ENCODE peak calls at places on chromosome 9, in five cellular contexts. K, E, N, C and F are unnamed samples.

GRCh38 chr9:137511758-137512463 is 38.3 kb downstream of the PNPLA7 start:
- DNase-seq in E (no peak), C (no peak), K (peak), N (no peak), F (no peak)

GRCh38 chr9:127835930-127836586 is 18.4 kb downstream of the ENG start:
- DNase-seq in E (peak), K (peak), N (no peak), C (no peak), F (peak)

GRCh38 chr9:35790385-35791291 is 753 bp upstream of the NPR2 start:
- DNase-seq in N (peak), C (peak), E (peak), K (no peak), F (no peak)

GRCh38 chr9:14924821-14925220 is 14.6 kb upstream of the FREM1 start:
- DNase-seq in C (no peak), E (peak), K (no peak), N (no peak), F (no peak)

GRCh38 chr9:11966804-11967203 is 726.4 kb upstream of the TYRP1 start:
- DNase-seq in N (no peak), E (no peak), K (no peak), C (no peak), F (no peak)

GRCh38 chr9:113570106-113570505 is 106.6 kb downstream of the RGS3 start:
- DNase-seq in C (no peak), K (no peak), E (no peak), N (no peak), F (no peak)

GRCh38 chr9:128128836-128129590 is 1.5 kb upstream of the PTGES2 start:
- DNase-seq in K (peak), C (no peak), E (no peak), N (no peak), F (peak)

GRCh38 chr9:4299006-4299795 is 667 bp downstream of the GLIS3 start:
- DNase-seq in K (peak), C (peak), E (peak), N (peak), F (no peak)

GRCh38 chr9:137300607-137301085 is 1.4 kb downstream of the NRARP start:
- DNase-seq in K (no peak), C (no peak), E (peak), N (no peak), F (no peak)

GRCh38 chr9:20087481-20087880 is 298.6 kb upstream of the SLC24A2 start:
- DNase-seq in K (no peak), C (no peak), N (no peak), E (peak), F (no peak)

GRCh38 chr9:129469188-129469987 is 151.5 kb downstream of the C9orf50 start:
- DNase-seq in N (no peak), C (no peak), E (no peak), K (no peak), F (no peak)

GRCh38 chr9:111759762-111760639 is 34.7 kb downstream of the SHOC1 start:
- DNase-seq in N (peak), E (peak), C (peak), K (no peak), F (no peak)

GRCh38 chr9:98521141-98521540 is 187.6 kb downstream of the GABBR2 start:
- DNase-seq in C (no peak), N (no peak), E (peak), K (no peak), F (no peak)

GRCh38 chr9:27157086-27157485 is 48.1 kb downstream of the TEK start:
- DNase-seq in N (no peak), C (no peak), K (no peak), E (no peak), F (no peak)

GRCh38 chr9:77648458-77649108 is 461 bp upstream of the GNA14 start:
- DNase-seq in N (no peak), K (peak), E (peak), C (no peak), F (no peak)

GRCh38 chr9:20980713-20981481 is 50.5 kb downstream of the HACD4 start:
- DNase-seq in C (no peak), K (no peak), E (peak), N (no peak), F (peak)

GRCh38 chr9:4334439-4334838 is 34.6 kb upstream of the GLIS3 start:
- DNase-seq in C (no peak), K (no peak), E (no peak), N (peak), F (no peak)

GRCh38 chr9:131697097-131697496 is 42.8 kb downstream of the RAPGEF1 start:
- DNase-seq in C (no peak), E (peak), K (no peak), N (no peak), F (no peak)

GRCh38 chr9:123568691-123569342 is 212.8 kb downstream of the CRB2 start:
- DNase-seq in C (no peak), E (peak), N (no peak), K (no peak), F (no peak)

GRCh38 chr9:100492952-100493351 is 20.0 kb downstream of the TMEFF1 start:
- DNase-seq in K (no peak), C (no peak), E (peak), N (no peak), F (no peak)

GRCh38 chr9:120434532-120434931 is 145.4 kb downstream of the CDK5RAP2 start:
- DNase-seq in C (no peak), E (peak), N (no peak), K (no peak), F (no peak)

GRCh38 chr9:136373300-136374182 is at the start of gene CARD9:
- DNase-seq in N (no peak), E (no peak), C (no peak), K (peak), F (peak)

GRCh38 chr9:92661761-92662160 is 8.2 kb downstream of the IPPK start:
- DNase-seq in K (peak), C (no peak), E (no peak), N (no peak), F (no peak)

GRCh38 chr9:98807811-98808195 is 333 bp downstream of the GALNT12 start:
- DNase-seq in N (no peak), C (no peak), E (no peak), K (no peak), F (no peak)

GRCh38 chr9:93059097-93059959 is 827 bp downstream of the SUSD3 start:
- DNase-seq in E (no peak), C (no peak), N (no peak), K (peak), F (no peak)

GRCh38 chr9:80491086-80491749 is 919.5 kb downstream of the TLE4 start:
- DNase-seq in E (no peak), N (no peak), K (no peak), C (no peak), F (no peak)

GRCh38 chr9:92545002-92545510 is 9.3 kb upstream of the ECM2 start:
- DNase-seq in N (no peak), K (peak), E (no peak), C (no peak), F (no peak)

GRCh38 chr9:14535161-14535930 is 157.9 kb downstream of the ZDHHC21 start:
- DNase-seq in K (no peak), C (no peak), N (no peak), E (no peak), F (no peak)

GRCh38 chr9:21294325-21294724 is 10.8 kb downstream of the IFNA5 start:
- DNase-seq in K (no peak), E (peak), N (peak), C (no peak), F (peak)

DNA sequence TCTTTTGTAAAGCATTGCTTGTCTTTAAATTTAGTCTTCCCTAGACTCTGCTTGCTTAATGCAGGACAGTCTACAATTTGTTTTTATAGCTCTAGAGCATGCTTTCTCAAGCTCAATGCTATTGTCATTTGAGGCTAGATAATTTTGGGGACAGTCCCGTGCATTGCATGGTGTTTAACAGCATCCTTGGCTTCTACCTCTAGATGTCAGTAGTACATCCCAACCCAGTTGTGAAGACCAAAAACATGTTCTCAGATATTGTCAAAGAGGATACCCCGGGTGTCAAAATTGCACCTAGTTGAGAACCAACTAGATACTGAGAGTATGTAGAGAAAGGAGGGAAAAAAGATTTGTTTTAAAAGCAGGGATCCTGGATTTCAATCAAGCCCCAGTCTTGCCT is 277.5 kb downstream of the CEMIP2 start:
- DNase-seq in C (no peak), E (no peak), K (no peak), N (peak), F (no peak)
- TF ChIP-seq CTCF in C (peak), E (peak), K (no peak), N (peak), F (no peak)

GRCh38 chr9:75000835-75001234 is 27.3 kb downstream of the CARNMT1 start:
- DNase-seq in E (no peak), C (no peak), K (no peak), N (no peak), F (no peak)

GRCh38 chr9:75002422-75003023 is 25.6 kb downstream of the CARNMT1 start:
- DNase-seq in C (no peak), E (no peak), N (no peak), K (no peak), F (no peak)

DNA sequence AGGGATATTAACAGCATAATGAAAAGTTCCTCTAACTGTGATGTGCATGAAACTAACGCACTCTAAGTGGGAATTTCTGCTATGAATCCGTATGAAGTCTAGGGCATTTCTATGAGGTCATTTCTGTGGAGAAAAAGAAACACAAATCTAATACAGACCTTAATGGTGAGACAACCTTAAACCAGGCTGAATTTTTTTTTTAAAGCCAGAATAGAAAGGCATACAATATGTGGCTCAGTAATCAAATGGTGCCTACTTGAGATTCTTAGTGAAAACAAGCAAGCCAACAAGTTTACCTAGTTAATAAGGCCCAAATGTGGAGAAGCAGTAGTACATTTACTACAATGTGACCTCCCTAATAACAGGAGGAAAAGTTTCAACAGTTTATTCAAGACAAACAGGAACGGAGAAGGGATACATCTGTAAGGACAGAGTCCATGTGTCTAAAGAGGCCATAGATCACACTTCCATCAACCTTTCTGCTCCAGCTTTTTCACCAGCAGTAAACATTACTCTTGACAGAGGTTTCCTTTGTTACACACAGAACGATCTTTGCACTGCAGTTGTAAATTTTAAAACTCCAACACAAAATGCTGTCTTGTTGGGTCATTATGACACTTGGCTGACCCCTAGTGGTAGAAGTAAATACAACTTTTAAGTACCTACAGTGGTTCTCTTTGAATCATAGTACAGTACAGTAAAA is 26.2 kb downstream of the CARNMT1 start:
- DNase-seq in C (no peak), E (peak), N (peak), K (no peak), F (no peak)
- TF ChIP-seq CTCF in C (peak), E (peak), N (peak), K (peak), F (peak)

GRCh38 chr9:85508616-85509015 is 233.1 kb downstream of the AGTPBP1 start:
- DNase-seq in C (no peak), N (no peak), E (no peak), K (no peak), F (no peak)
- TF ChIP-seq CTCF in C (no peak), N (no peak), E (no peak), K (no peak), F (no peak)

GRCh38 chr9:110429453-110429852 is 91.8 kb upstream of the TXNDC8 start:
- DNase-seq in E (peak), C (no peak), K (no peak), N (no peak), F (no peak)

GRCh38 chr9:110427497-110428104 is 89.9 kb upstream of the TXNDC8 start:
- DNase-seq in K (no peak), N (peak), C (peak), E (peak), F (no peak)

DNA sequence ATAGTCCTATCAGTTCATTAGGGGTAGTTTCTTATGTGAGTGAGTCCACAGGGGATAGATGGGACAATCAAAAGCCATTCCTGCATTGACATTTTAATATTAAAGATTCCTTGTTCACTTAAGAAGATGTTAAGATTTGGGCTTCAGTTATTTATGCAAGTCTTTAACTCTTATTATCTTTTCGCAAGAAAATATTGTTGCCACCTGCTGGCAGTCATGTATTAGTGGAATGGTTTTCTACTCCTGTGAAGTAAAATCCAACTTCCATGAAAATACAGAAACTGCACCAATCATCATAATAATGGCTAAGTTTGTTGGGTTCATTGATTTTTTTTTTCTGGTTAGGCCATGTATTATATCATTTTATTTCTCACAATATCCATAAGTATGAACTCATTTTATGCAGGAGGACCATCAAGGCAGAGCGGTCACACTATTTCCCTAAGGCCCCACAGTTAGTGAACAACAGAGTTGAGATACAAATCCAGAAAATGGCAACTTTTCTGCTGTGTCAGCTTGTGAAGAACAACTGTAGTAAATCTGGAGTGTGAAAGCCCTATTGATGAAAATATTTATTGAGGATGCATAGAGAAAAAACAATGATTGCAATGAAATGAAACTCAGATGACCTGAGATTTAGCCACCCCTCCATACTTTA is 88.5 kb upstream of the TXNDC8 start:
- DNase-seq in N (no peak), K (no peak), E (peak), C (no peak), F (no peak)
- TF ChIP-seq CTCF in N (peak), K (no peak), E (peak), C (peak), F (no peak)

DNA sequence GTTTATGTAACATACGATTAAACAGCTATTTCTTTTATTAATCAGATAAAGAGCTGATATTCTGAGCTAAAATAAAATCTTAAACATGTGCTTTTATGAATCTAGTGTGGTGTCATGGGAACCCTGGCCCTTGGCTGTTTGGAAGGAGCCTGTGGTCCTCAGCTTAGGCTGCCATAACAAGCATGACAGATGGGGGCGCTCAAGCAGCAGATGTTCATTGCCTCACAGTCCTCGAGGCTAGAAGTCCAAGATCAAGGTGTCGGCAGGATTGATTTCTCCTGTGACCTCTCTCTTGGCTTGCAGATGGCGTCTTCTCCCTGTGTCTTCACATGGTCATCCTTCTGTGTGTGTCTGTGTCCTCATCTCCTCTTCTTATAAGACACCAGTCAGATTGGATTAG is 448.2 kb downstream of the GADD45G start:
- DNase-seq in K (no peak), N (no peak), C (peak), E (no peak), F (no peak)
- TF ChIP-seq CTCF in K (no peak), N (no peak), C (peak), E (peak), F (peak)

DNA sequence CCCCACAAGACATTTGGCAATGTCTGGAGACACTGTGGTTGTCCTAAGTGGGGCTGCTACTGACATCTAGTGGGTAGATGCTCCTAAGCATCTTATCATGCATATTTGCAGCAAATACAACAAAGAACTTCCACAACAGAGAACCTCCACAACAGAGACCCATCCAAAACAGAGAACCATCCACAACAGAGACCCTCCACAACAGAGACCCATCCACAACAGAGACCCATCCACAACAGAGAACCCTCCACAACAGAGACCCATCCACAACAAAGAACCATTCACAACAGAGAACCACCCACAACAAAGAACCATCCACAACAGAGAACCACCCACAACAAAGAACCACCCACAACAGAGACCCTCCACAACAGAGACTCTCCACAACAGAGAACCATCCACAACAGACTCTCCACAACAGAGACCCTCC is 32.8 kb downstream of the ARPC5L start:
- DNase-seq in C (no peak), K (no peak), N (no peak), E (peak), F (no peak)
- TF ChIP-seq CTCF in C (peak), K (no peak), N (peak), E (peak), F (no peak)

DNA sequence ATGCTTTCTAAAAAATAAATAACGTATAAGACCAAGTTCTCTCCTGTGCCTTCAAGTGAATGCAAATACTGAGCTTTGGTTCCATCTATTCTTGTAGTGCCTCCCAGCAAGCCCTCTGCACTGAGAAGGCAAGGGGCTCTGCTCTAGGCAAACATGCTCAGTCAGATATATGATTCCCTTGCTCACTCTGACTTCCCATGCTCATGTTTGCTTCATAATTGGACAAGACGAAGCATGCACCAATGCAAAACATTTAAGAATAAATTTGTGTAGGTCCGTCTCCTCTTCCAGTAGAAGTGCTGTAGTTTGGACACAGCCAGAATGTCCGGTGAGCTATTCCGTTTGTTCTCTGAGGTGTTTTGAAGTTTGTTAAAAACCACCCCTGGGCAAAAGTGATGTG is 185.9 kb downstream of the PBX3 start:
- DNase-seq in C (no peak), E (no peak), N (no peak), K (no peak), F (no peak)
- TF ChIP-seq CTCF in C (no peak), E (no peak), N (no peak), K (no peak), F (no peak)

DNA sequence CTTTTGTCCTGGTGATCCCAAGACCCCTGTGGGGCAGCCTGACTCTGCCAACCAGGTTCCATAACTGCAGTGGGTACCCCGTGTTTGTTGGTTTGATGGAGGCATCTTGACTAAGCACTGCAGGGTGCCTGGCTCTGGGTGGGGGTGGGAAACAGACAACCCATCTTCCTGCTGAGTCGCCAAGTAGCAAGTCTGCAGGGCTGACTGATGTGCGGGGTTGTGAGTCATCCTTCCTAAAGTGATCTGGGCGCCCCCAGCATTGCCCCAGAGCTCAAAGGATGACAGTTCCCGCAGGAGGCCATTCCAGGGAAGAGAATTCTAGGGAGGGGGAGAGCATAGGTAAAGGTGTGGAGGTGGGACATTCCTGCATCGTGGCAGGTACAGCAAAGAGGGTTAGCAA is 23.5 kb downstream of the DAB2IP start:
- DNase-seq in E (no peak), N (no peak), C (no peak), K (no peak), F (no peak)
- TF ChIP-seq CTCF in E (no peak), N (no peak), C (no peak), K (no peak), F (no peak)

GRCh38 chr9:13487936-13488335 is 208.4 kb upstream of the MPDZ start:
- DNase-seq in K (no peak), C (no peak), E (no peak), N (no peak), F (no peak)

GRCh38 chr9:13491493-13492424 is 212.3 kb upstream of the MPDZ start:
- DNase-seq in N (no peak), K (no peak), C (no peak), E (no peak), F (no peak)

GRCh38 chr9:13491138-13491492 is 211.6 kb upstream of the MPDZ start:
- DNase-seq in N (no peak), K (no peak), C (no peak), E (peak), F (no peak)

GRCh38 chr9:13493697-13494096 is 214.2 kb upstream of the MPDZ start:
- DNase-seq in N (no peak), E (no peak), C (no peak), K (no peak), F (no peak)
- TF ChIP-seq CTCF in N (no peak), E (no peak), C (no peak), K (no peak), F (no peak)